ENCODE peak calls at places on chromosomes 12 and 14, in six cellular contexts. W is GM06990, U is caudate nucleus, J is T-cell, O is Right ventricle myocardium inferior, C is cardiac fibroblast. D is an unnamed sample.

GRCh38 chr14:41825622-41826021 is 218.9 kb downstream of the LRFN5 start:
- DNase-seq in W (no peak), U (no peak), J (no peak), O (no peak), C (no peak), D (no peak)

GRCh38 chr12:83016226-83016835 is 329.6 kb downstream of the TMTC2 start:
- DNase-seq in W (no peak), U (no peak), J (no peak), O (no peak), C (peak), D (no peak)

GRCh38 chr14:23154876-23155587 is 28.4 kb downstream of the SLC7A8 start:
- DNase-seq in W (no peak), U (peak), J (no peak), O (peak), C (peak), D (no peak)

GRCh38 chr14:65478596-65478995 is 66.1 kb downstream of the FUT8 start:
- DNase-seq in W (peak), U (no peak), J (no peak), O (no peak), C (peak), D (no peak)

GRCh38 chr12:57888407-57889157 is 42.1 kb upstream of the CTDSP2 start:
- DNase-seq in W (no peak), U (peak), J (no peak), O (no peak), C (peak), D (no peak)

GRCh38 chr14:35332517-35333346 is 40.5 kb downstream of the PSMA6 start:
- DNase-seq in W (no peak), U (no peak), J (peak), O (no peak), C (peak), D (no peak)

GRCh38 chr12:47753021-47754001 is 5.4 kb downstream of the RAPGEF3 start:
- DNase-seq in W (no peak), U (no peak), J (no peak), O (peak), C (peak), D (no peak)

GRCh38 chr14:104462651-104463630 is 116.6 kb upstream of the C14orf180 start:
- DNase-seq in W (no peak), U (no peak), J (no peak), O (no peak), C (peak), D (no peak)

GRCh38 chr12:52903855-52904508 is 894 bp downstream of the KRT8 start:
- DNase-seq in W (peak), U (no peak), J (peak), O (no peak), C (peak), D (no peak)

GRCh38 chr12:19428261-19428660 is 11.0 kb upstream of the AEBP2 start:
- DNase-seq in W (no peak), U (no peak), J (no peak), O (no peak), C (no peak), D (no peak)

GRCh38 chr12:13024151-13024946 is 19.8 kb upstream of the FAM234B start:
- DNase-seq in W (no peak), U (no peak), J (no peak), O (no peak), C (peak), D (no peak)

GRCh38 chr14:68879321-68879781 is 86.5 kb upstream of the ZFP36L1 start:
- DNase-seq in W (no peak), U (no peak), J (no peak), O (no peak), C (no peak), D (no peak)

GRCh38 chr14:87522575-87522974 is 470.4 kb downstream of the GALC start:
- DNase-seq in W (no peak), U (no peak), J (no peak), O (no peak), C (no peak), D (no peak)

GRCh38 chr12:91414147-91414546 is 231.5 kb upstream of the DCN start:
- DNase-seq in W (no peak), U (no peak), J (no peak), O (no peak), C (no peak), D (no peak)

GRCh38 chr14:98708555-98708954 is 563.4 kb downstream of the BCL11B start:
- DNase-seq in W (no peak), U (no peak), J (no peak), O (no peak), C (no peak), D (no peak)

GRCh38 chr12:51270847-51271518 is 768 bp upstream of the SMAGP start:
- DNase-seq in W (no peak), U (no peak), J (no peak), O (no peak), C (peak), D (no peak)

GRCh38 chr12:88325076-88325827 is 183.1 kb downstream of the TMTC3 start:
- DNase-seq in W (no peak), U (no peak), J (no peak), O (no peak), C (peak), D (no peak)